ENCODE peak calls at places on chromosome 6, in nine cellular contexts. N is pancreas; T is small intestine; V is spleen; K is brain microvascular endothelial cell; M is CD8-positive, alpha-beta memory T cell; Q is endodermal cell; I is SJSA1; C is stomach. W is an unnamed sample.

GRCh38 chr6:123953920-123954319 is 150.3 kb downstream of the NKAIN2 start:
- DNase-seq in I (no peak), N (no peak), M (no peak), T (no peak), C (no peak), K (no peak), V (no peak), Q (peak; percentile 50), W (no peak)

GRCh38 chr6:82196159-82196558 is 51.4 kb downstream of the IBTK start:
- DNase-seq in C (no peak), T (no peak), M (no peak), Q (no peak), V (no peak), I (no peak), K (no peak), N (no peak), W (no peak)

GRCh38 chr6:34912715-34913464 is 23.8 kb downstream of the ANKS1A start:
- DNase-seq in K (peak; percentile 74), I (peak; percentile 50), C (no peak), T (peak; percentile 15), Q (no peak), V (no peak), M (no peak), N (no peak), W (peak; percentile 91)

GRCh38 chr6:61809004-61809595 is 476.9 kb downstream of the KHDRBS2 start:
- DNase-seq in N (no peak), K (peak; percentile 1), Q (no peak), M (no peak), V (no peak), T (peak; percentile 0), I (no peak), C (no peak), W (no peak)

GRCh38 chr6:118387921-118388701 is 160.0 kb upstream of the PLN start:
- DNase-seq in T (no peak), C (no peak), Q (no peak), I (peak; percentile 54), M (no peak), N (no peak), V (no peak), K (peak; percentile 95), W (no peak)

GRCh38 chr6:111810321-111811235 is 62.7 kb downstream of the FYN start:
- DNase-seq in Q (no peak), N (no peak), T (no peak), C (no peak), M (no peak), K (no peak), I (no peak), V (no peak), W (no peak)

GRCh38 chr6:26388441-26388840 is 5.5 kb downstream of the BTN2A2 start:
- DNase-seq in C (no peak), V (no peak), Q (peak; percentile 12), N (no peak), I (no peak), K (peak; percentile 22), M (no peak), T (no peak), W (no peak)

GRCh38 chr6:165218816-165219215 is 90.6 kb downstream of the C6orf118 start:
- DNase-seq in T (no peak), I (no peak), M (no peak), Q (no peak), K (no peak), V (no peak), N (no peak), C (no peak), W (no peak)

GRCh38 chr6:137291441-137291840 is 72.3 kb upstream of the IFNGR1 start:
- DNase-seq in I (no peak), Q (no peak), T (no peak), M (no peak), K (peak; percentile 35), V (no peak), C (no peak), N (no peak), W (no peak)

GRCh38 chr6:134431306-134431919 is 113.5 kb upstream of the SGK1 start:
- DNase-seq in T (no peak), M (no peak), V (no peak), I (no peak), Q (no peak), K (no peak), C (no peak), N (no peak), W (no peak)

GRCh38 chr6:45350186-45350585 is 22.1 kb downstream of the RUNX2 start:
- DNase-seq in K (no peak), I (no peak), M (no peak), N (no peak), V (no peak), Q (no peak), T (no peak), C (no peak), W (no peak)

GRCh38 chr6:45353654-45354053 is 24.1 kb downstream of the SUPT3H start:
- DNase-seq in N (no peak), I (no peak), Q (no peak), M (no peak), T (no peak), C (no peak), K (no peak), V (no peak), W (no peak)

GRCh38 chr6:45351076-45351475 is 22.9 kb downstream of the RUNX2 start:
- DNase-seq in I (no peak), N (no peak), V (no peak), M (no peak), C (no peak), Q (no peak), T (no peak), K (no peak), W (no peak)

DNA sequence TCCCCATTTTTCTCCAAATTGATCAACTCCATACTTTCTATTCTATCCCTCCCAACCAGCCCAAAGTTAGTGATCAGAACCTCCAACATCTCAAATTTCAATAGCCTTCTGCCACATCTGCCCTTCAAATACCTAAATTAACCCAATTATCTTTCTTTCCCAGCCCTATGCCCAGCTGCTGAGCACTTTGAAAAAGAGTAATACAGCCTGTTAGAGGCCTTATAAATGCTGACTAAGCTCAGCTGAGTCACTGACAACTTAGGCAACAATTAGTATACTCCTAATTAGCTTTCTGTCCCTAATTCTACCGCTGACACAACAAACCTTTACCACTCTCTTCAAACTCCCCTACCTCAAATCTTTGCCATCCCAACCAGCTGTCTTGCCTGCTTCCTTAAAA is 23.5 kb downstream of the RUNX2 start:
- DNase-seq in I (no peak), N (no peak), C (no peak), M (no peak), V (no peak), K (no peak), Q (no peak), T (no peak), W (no peak)
- H3K27ac ChIP-seq in I (no peak overlapping the region), N (no peak overlapping the region), C (no peak overlapping the region), M (no peak overlapping the region), V (no peak overlapping the region), K (no peak overlapping the region), Q (no peak overlapping the region), T (no peak overlapping the region), W (no peak overlapping the region)

GRCh38 chr6:116389357-116389756 is 18.6 kb downstream of the DSE start:
- DNase-seq in C (no peak), N (no peak), I (no peak), Q (no peak), T (no peak), M (no peak), V (no peak), K (no peak), W (no peak)
- H3K27ac ChIP-seq in C (peak overlapping the region; percentile 15), N (no peak overlapping the region), I (no peak overlapping the region), Q (no peak overlapping the region), T (peak overlapping the region; percentile 11), M (no peak overlapping the region), V (peak overlapping the region; percentile 70), K (no peak overlapping the region), W (peak overlapping the region; percentile 39)

GRCh38 chr6:107870379-107870778 is 46.3 kb upstream of the SCML4 start:
- DNase-seq in T (no peak), M (no peak), K (peak; percentile 12), V (no peak), N (no peak), C (no peak), I (no peak), Q (no peak), W (peak; percentile 87)
- H3K27ac ChIP-seq in T (no peak overlapping the region), M (no peak overlapping the region), K (no peak overlapping the region), V (no peak overlapping the region), N (no peak overlapping the region), C (no peak overlapping the region), I (no peak overlapping the region), Q (no peak overlapping the region), W (no peak overlapping the region)

GRCh38 chr6:1201547-1202200 is 110.2 kb upstream of the FOXQ1 start:
- DNase-seq in Q (peak; percentile 54), N (no peak), T (no peak), C (no peak), M (no peak), V (no peak), K (no peak), I (no peak), W (no peak)
- H3K27ac ChIP-seq in Q (no peak overlapping the region), N (no peak overlapping the region), T (no peak overlapping the region), C (no peak overlapping the region), M (no peak overlapping the region), V (no peak overlapping the region), K (no peak overlapping the region), I (peak overlapping the region; percentile 79), W (peak overlapping the region; percentile 76)

GRCh38 chr6:55916188-55916587 is 40.8 kb upstream of the BMP5 start:
- DNase-seq in Q (no peak), T (no peak), K (peak; percentile 52), N (no peak), C (no peak), I (no peak), M (no peak), V (no peak), W (peak; percentile 44)

GRCh38 chr6:55918639-55919038 is 43.2 kb upstream of the BMP5 start:
- DNase-seq in V (no peak), Q (no peak), N (no peak), I (no peak), K (peak; percentile 4), T (no peak), M (no peak), C (no peak), W (peak; percentile 84)

GRCh38 chr6:55917756-55918415 is 42.5 kb upstream of the BMP5 start:
- DNase-seq in K (no peak), I (no peak), M (no peak), V (no peak), Q (no peak), T (no peak), N (no peak), C (no peak), W (no peak)

DNA sequence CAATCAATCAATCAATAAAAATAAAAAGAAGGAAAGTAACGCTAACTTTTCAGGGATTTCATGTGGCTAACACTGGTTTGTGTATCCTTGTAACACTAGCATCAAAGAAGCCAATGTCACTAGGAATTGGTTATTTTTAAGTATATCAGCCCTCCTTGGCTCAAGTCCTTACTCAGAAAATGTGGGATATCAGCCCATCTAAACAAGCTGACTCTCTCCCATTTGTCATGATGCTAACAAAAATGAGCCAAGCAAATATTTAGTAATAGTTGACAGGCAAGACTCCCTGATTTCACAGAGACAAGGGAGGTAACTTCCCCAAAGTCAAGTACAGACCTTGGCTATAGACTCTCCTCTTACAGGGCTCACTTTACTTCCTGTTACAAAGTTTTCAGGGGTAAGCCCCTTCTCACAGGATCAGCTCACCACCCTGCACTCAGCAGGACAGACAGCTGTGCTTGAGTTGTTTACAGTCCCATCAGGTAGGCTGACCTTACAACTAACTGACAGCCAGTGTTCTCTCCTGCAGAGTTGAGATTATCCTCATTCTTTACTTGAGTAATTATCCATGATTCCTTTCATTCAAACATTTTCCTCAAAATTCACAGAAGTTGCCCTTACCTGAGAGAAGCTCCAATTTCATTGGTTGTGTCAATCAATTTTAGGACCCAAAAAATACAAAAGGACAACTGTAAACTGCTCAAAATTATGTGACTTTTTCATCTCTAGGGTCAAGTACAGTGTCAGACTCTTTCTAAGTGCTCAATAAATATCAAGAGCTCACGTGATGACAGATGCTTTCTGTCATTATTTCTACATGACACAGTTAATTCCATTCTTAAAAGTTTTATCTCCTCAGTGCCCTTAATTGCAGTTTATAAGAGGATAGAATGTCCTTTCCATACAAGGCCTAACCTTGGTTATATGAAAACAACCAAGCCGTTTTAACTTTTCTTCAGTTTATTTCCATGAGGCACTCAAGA is 38.1 kb upstream of the BMP5 start:
- DNase-seq in T (no peak), V (no peak), K (no peak), N (no peak), M (no peak), C (no peak), Q (peak; percentile 67), I (no peak), W (peak; percentile 54)
- H3K27ac ChIP-seq in T (no peak overlapping the region), V (no peak overlapping the region), K (no peak overlapping the region), N (no peak overlapping the region), M (no peak overlapping the region), C (no peak overlapping the region), Q (no peak overlapping the region), I (no peak overlapping the region), W (no peak overlapping the region)